ENCODE peak calls at places on chromosomes 1 and 21, in five cellular contexts. U is astrocyte, I is IMR-90, G is GM12865, X is fibroblast of pulmonary artery. Y is an unnamed sample.

GRCh38 chr1:91591175-91591968 is 90.7 kb downstream of the CDC7 start:
- DNase-seq in I (no peak), G (peak), X (no peak), U (no peak), Y (peak)

GRCh38 chr1:26529655-26530539 is at the start of gene RPS6KA1:
- DNase-seq in U (no peak), G (peak), X (peak), I (peak), Y (no peak)

GRCh38 chr1:197924516-197925123 is 7.4 kb downstream of the LHX9 start:
- DNase-seq in I (peak), U (peak), X (peak), G (peak), Y (peak)

GRCh38 chr1:216925962-216926361 is 202.7 kb upstream of the ESRRG start:
- DNase-seq in X (no peak), U (no peak), I (no peak), G (no peak), Y (no peak)

GRCh38 chr1:102879439-102879993 is 228.8 kb downstream of the COL11A1 start:
- DNase-seq in I (peak), X (peak), U (peak), G (no peak), Y (no peak)

GRCh38 chr21:18940791-18941190 is 537.2 kb upstream of the TMPRSS15 start:
- DNase-seq in I (no peak), X (no peak), G (no peak), U (no peak), Y (no peak)

GRCh38 chr21:26811031-26811430 is 34.2 kb downstream of the ADAMTS1 start:
- DNase-seq in U (no peak), I (peak), G (no peak), X (peak), Y (no peak)

GRCh38 chr1:245814651-245815050 is 659.9 kb downstream of the KIF26B start:
- DNase-seq in U (no peak), G (no peak), I (no peak), X (no peak), Y (no peak)

GRCh38 chr21:15445327-15445726 is 284.5 kb upstream of the USP25 start:
- DNase-seq in G (peak), U (no peak), X (no peak), I (no peak), Y (no peak)

GRCh38 chr1:151314137-151314875 is 12.9 kb downstream of the PI4KB start:
- DNase-seq in I (peak), G (no peak), U (peak), X (peak), Y (no peak)

GRCh38 chr1:15261155-15262002 is 14.4 kb downstream of the FHAD1 start:
- DNase-seq in G (peak), I (no peak), U (no peak), X (peak), Y (no peak)

GRCh38 chr1:22117238-22117637 is 25.7 kb downstream of the WNT4 start:
- DNase-seq in U (no peak), I (no peak), G (no peak), X (no peak), Y (no peak)

GRCh38 chr1:910881-911721 is 12.6 kb upstream of the SAMD11 start:
- DNase-seq in U (peak), G (no peak), X (peak), I (peak), Y (no peak)

GRCh38 chr1:64955093-64956066 is 11.0 kb downstream of the JAK1 start:
- DNase-seq in X (no peak), U (no peak), G (no peak), I (no peak), Y (no peak)

GRCh38 chr1:160373696-160374095 is 6.8 kb downstream of the NHLH1 start:
- DNase-seq in U (no peak), G (no peak), X (peak), I (peak), Y (no peak)

GRCh38 chr1:99763956-99764355 is 2.5 kb downstream of the FRRS1 start:
- DNase-seq in I (peak), U (no peak), G (no peak), X (peak), Y (no peak)

GRCh38 chr1:167565922-167566321 is 12.4 kb upstream of the CREG1 start:
- DNase-seq in U (no peak), G (no peak), I (no peak), X (no peak), Y (no peak)

GRCh38 chr1:183646780-183647179 is 6.3 kb downstream of the APOBEC4 start:
- DNase-seq in X (no peak), U (no peak), I (no peak), G (no peak), Y (no peak)

GRCh38 chr1:117631761-117632160 is 25.9 kb downstream of the TENT5C start:
- DNase-seq in U (no peak), X (no peak), G (no peak), I (no peak), Y (no peak)

GRCh38 chr1:202005958-202006357 is 4.4 kb upstream of the ELF3 start:
- DNase-seq in G (no peak), X (peak), I (no peak), U (no peak), Y (no peak)

GRCh38 chr21:38853421-38853919 is 47.7 kb downstream of the ETS2 start:
- DNase-seq in U (peak), G (peak), I (peak), X (peak), Y (no peak)

GRCh38 chr21:46412521-46413364 is 45.9 kb upstream of the DIP2A start:
- DNase-seq in G (no peak), I (no peak), X (no peak), U (no peak), Y (no peak)

GRCh38 chr1:248759644-248760043 is 4.1 kb upstream of the LYPD8 start:
- DNase-seq in I (no peak), U (no peak), G (no peak), X (no peak), Y (no peak)

GRCh38 chr1:54800899-54801759 is at the start of gene TTC22:
- DNase-seq in I (no peak), U (no peak), G (peak), X (no peak), Y (no peak)

GRCh38 chr1:226332947-226333346 is 24.0 kb upstream of the LIN9 start:
- DNase-seq in X (no peak), I (no peak), U (no peak), G (no peak), Y (no peak)

GRCh38 chr1:121594096-121594495 is 409.3 kb downstream of the SRGAP2C start:
- DNase-seq in I (no peak), G (no peak), X (no peak), U (no peak), Y (no peak)

GRCh38 chr1:66393586-66394334 is 140.2 kb upstream of the SGIP1 start:
- DNase-seq in U (no peak), X (no peak), G (no peak), I (no peak), Y (no peak)

GRCh38 chr1:23664837-23665795 is 26.5 kb upstream of the RPL11 start:
- DNase-seq in G (peak), I (no peak), U (no peak), X (peak), Y (peak)

GRCh38 chr1:171798311-171798710 is 16.9 kb downstream of the METTL13 start:
- DNase-seq in U (no peak), G (no peak), X (no peak), I (no peak), Y (no peak)

GRCh38 chr1:64934115-64934880 is 32.1 kb downstream of the JAK1 start:
- DNase-seq in G (no peak), U (peak), I (peak), X (peak), Y (no peak)

GRCh38 chr1:205582471-205583291 is 49.1 kb downstream of the ELK4 start:
- DNase-seq in I (no peak), G (peak), U (no peak), X (no peak), Y (no peak)

GRCh38 chr1:9311029-9311428 is 18.3 kb downstream of the SPSB1 start:
- DNase-seq in G (no peak), I (no peak), X (no peak), U (no peak), Y (no peak)

GRCh38 chr1:40036574-40036973 is 4.0 kb upstream of the CAP1 start:
- DNase-seq in U (peak), X (peak), G (no peak), I (peak), Y (no peak)

GRCh38 chr1:154304664-154305337 is 16.1 kb upstream of the AQP10 start:
- DNase-seq in I (no peak), G (peak), U (peak), X (no peak), Y (no peak)

GRCh38 chr1:6601865-6602668 is 602 bp downstream of the KLHL21 start:
- DNase-seq in G (peak), U (peak), X (no peak), I (peak), Y (no peak)

GRCh38 chr1:218660678-218661053 is 315.5 kb downstream of the TGFB2 start:
- DNase-seq in X (peak), G (no peak), I (peak), U (peak), Y (no peak)

DNA sequence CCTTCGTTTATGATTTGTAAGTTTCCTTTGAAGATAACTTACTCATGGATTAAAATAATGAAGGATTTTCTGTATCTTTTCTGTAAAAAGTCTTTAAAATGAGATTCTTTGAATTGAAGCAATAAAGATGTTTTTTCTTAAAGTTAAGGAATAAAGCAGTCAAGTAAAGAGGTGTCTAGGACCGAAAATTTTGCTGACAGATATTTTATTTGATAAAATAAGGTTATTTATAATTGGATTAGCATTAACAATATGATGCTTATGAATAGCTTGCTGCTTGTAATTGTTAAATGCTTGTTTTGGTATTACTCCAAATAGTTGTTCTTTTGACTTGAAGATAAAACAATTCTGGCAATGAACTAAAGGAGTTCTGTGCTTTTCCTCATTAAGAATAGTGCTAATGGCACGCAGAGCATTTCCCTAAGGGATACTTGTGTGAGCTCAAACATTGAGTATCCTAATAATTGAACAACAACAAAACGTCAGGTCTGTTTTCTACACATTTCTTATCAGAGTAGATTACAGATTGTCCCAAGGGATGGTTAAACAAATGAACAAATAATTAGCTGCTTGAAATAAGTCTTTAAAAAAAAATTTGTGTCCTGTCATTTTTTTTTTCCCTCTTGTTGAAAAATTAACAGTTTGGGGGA is 16.6 kb downstream of the TSNAX start:
- DNase-seq in U (no peak), X (peak), I (no peak), G (no peak), Y (no peak)
- H3K4me3 ChIP-seq in U (no peak), X (no peak), I (no peak), G (no peak), Y (no peak)

DNA sequence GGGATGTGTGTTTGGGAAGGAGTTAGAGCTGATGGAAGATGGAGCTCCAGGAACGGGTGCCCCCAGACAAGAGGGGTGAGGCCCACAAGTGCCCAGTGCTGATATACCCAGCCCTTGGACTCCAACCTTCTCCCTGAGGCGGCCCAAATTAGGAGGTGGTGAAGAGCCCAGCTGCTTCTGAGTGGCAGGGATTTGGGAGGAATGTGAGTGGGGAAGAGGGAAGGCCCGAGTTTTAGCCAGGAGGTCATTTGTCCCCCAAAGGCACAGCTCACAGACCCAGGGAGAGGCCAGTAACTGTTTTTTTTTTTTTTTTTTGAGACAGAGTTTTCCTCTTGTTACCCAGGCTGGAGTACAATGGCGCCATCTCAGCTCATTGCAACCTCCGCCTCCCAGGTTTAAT is 1.2 kb upstream of the PADI2 start:
- DNase-seq in I (no peak), U (no peak), X (no peak), G (no peak), Y (no peak)
- H3K4me3 ChIP-seq in I (no peak), U (no peak), X (no peak), G (no peak), Y (no peak)

DNA sequence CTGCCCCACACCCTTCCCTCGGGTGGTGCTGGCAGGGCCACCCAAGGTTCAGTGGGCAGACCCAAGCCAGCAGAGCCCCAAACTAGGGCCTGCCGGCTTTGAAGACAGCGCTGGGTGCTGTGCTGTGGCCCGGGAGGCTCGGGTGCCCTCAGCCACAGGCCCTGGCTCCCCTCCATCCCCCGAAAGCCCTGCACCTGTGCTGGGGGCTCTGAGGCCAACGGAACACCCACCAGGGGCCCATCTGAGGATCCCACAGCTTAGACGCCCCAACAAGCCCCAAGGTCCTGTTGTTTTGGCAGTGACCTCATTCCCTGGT is 8.6 kb downstream of the ITGB2 start:
- DNase-seq in U (no peak), G (no peak), I (no peak), X (no peak), Y (no peak)
- H3K4me3 ChIP-seq in U (no peak), G (no peak), I (no peak), X (no peak), Y (peak)

GRCh38 chr21:33026299-33026858 is 644 bp downstream of the OLIG2 start:
- DNase-seq in I (no peak), X (no peak), G (no peak), U (no peak), Y (no peak)
- H3K4me3 ChIP-seq in I (no peak), X (no peak), G (no peak), U (no peak), Y (no peak)

GRCh38 chr21:45405819-45406762 is 1.1 kb downstream of the COL18A1 start:
- DNase-seq in U (peak), I (peak), X (peak), G (no peak), Y (no peak)
- H3K4me3 ChIP-seq in U (peak), I (peak), X (peak), G (no peak), Y (no peak)

DNA sequence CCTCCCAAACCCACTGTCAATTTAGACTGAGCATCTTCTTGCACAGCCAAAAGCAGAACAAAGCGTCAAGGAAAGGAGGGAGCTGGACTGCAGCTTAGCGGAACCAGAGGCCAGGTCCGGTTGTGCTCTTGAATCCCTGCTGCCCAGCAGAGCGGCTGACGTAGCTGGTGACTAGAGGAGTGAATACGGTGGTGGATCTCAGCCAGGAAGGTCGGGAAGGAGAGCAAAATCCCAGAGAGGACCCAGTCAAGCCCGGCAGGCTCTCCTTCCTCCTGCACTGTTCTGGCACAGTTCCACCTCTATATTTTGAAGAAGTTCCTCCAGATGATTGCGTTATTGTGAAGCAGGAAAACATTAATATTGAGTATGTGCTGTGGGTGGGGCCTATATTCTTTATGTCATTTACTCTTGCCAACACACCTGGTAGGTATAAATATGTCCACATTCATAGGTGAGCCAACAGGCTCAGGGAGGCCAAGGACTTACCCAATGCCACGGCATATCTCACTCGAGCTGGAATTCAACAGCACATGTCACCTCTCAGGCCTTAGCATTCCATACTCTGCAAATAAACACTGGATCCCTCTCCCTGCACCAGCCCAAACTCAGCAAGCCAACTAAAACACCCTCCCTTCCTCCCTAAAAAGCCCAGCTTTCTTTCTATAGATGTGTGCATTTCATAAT is 23.6 kb upstream of the ABCB10 start:
- DNase-seq in U (peak), I (peak), X (peak), G (no peak), Y (no peak)
- H3K4me3 ChIP-seq in U (no peak), I (no peak), X (no peak), G (no peak), Y (no peak)

DNA sequence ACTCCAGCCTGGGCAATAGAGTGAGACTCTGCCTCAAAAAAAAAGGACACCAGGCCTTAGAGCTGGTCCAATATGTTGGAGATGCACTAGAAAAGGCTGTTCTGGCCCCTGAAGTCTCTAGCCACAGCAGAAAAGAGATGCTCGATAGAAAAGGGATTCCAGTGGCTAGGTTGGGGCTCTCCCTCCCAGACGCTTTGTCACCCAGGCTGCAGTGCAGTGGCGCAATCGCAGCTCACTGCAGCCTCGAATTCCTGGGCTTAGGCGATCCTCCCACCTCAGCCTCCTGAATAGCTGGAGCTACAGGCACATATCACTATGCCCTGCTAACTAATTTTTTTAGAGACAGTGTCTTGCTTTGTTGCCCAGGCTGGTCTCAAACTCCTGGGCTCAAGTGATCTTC is 18.2 kb downstream of the PDZK1 start:
- DNase-seq in U (no peak), G (no peak), X (no peak), I (no peak), Y (no peak)
- H3K4me3 ChIP-seq in U (no peak), G (no peak), X (no peak), I (no peak), Y (no peak)

DNA sequence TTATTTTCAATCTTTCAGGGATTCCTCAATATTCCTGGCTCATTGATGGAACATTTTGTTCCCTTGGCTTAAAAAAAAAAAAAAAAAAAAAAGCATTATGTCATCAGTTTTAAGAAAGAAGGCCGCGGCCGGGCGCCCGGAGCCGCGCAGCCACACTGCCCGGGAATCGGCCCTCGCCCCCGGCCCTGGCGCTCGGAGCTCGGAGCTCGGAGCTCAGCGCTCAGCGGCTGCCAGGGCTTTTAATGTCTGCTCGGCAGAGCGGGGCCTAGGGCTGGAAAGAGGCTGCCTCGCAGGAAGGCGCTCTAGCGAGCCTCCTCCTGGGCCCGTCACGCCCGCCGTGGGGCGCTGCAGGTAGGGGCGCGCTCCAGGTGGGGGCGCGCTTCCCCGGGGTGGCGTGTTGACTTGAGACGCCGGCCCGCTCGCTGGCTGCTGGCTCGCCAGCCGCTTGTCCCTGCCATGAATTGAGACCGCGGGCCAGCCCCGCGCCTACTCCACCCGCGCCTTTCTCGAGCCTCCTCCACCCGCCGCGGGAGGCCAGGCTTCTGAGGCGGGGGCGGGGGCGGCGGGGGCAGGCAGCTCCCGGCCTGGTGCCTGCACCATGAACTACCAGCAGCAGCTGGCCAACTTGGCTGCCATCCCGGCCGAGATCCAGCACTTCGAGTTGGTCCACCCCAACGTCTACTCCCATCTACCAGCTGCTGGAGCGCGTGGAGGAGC is 5.4 kb upstream of the TDRD5 start:
- DNase-seq in U (peak), I (no peak), G (no peak), X (peak), Y (no peak)
- H3K4me3 ChIP-seq in U (peak), I (no peak), G (no peak), X (peak), Y (no peak)